ENCODE peak calls at places on chromosomes 16 and 17, in eight cellular contexts. Z is AG09309; V is sciatic nerve; Y is activated CD8-positive, alpha-beta T cell treated with anti-CD3 and anti-CD28 coated beads for 36 hours; C is fibroblast of the conjunctiva; S is neural crest cell; U is neural progenitor cell; W is prostate gland. F is an unnamed sample.

GRCh38 chr16:17470002-17470870 is 524 bp downstream of the XYLT1 start:
- DNase-seq in Z (no peak), V (peak; percentile 70), Y (peak; percentile 47), C (no peak), S (peak; percentile 19), U (peak; percentile 31), W (no peak), F (no peak)

GRCh38 chr16:81843243-81843582 is 64.1 kb downstream of the PLCG2 start:
- DNase-seq in Z (no peak), V (no peak), Y (no peak), C (peak; percentile 14), S (no peak), U (no peak), W (no peak), F (no peak)

GRCh38 chr16:923184-923583 is 47.6 kb downstream of the LMF1 start:
- DNase-seq in Z (no peak), V (no peak), Y (no peak), C (no peak), S (no peak), U (no peak), W (no peak), F (no peak)

GRCh38 chr17:63023049-63023448 is 57.0 kb downstream of the TANC2 start:
- DNase-seq in Z (no peak), V (no peak), Y (no peak), C (no peak), S (no peak), U (no peak), W (no peak), F (no peak)

GRCh38 chr16:81424761-81425160 is 19.8 kb upstream of the CMIP start:
- DNase-seq in Z (no peak), V (no peak), Y (peak; percentile 62), C (no peak), S (no peak), U (no peak), W (no peak), F (no peak)

GRCh38 chr17:40056379-40057005 is 2.3 kb upstream of the MED24 start:
- DNase-seq in Z (no peak), V (no peak), Y (no peak), C (no peak), S (no peak), U (no peak), W (no peak), F (no peak)

GRCh38 chr17:44269118-44269794 is 1.3 kb upstream of the SLC4A1 start:
- DNase-seq in Z (no peak), V (no peak), Y (no peak), C (no peak), S (no peak), U (no peak), W (no peak), F (no peak)

GRCh38 chr17:50621562-50621961 is 13.1 kb upstream of the ABCC3 start:
- DNase-seq in Z (no peak), V (no peak), Y (no peak), C (no peak), S (no peak), U (no peak), W (no peak), F (no peak)

GRCh38 chr16:79598341-79599181 is 2.0 kb downstream of the MAF start:
- DNase-seq in Z (no peak), V (peak; percentile 75), Y (peak; percentile 56), C (no peak), S (peak; percentile 48), U (peak; percentile 87), W (peak; percentile 38), F (peak; percentile 86)

GRCh38 chr17:18206962-18207361 is 18.5 kb upstream of the LLGL1 start:
- DNase-seq in Z (no peak), V (no peak), Y (no peak), C (no peak), S (no peak), U (no peak), W (no peak), F (no peak)

GRCh38 chr17:40038882-40039513 is 15.2 kb downstream of the MED24 start:
- DNase-seq in Z (peak; percentile 50), V (no peak), Y (no peak), C (peak; percentile 83), S (peak; percentile 29), U (peak; percentile 67), W (peak; percentile 81), F (peak; percentile 52)

GRCh38 chr17:76735006-76735405 is 2.1 kb downstream of the SRSF2 start:
- DNase-seq in Z (no peak), V (no peak), Y (no peak), C (no peak), S (no peak), U (peak; percentile 16), W (no peak), F (no peak)

GRCh38 chr16:13957197-13958078 is 37.5 kb downstream of the ERCC4 start:
- DNase-seq in Z (peak; percentile 73), V (peak; percentile 75), Y (peak; percentile 38), C (peak; percentile 91), S (no peak), U (peak; percentile 28), W (peak; percentile 73), F (peak; percentile 89)

GRCh38 chr16:1990336-1991134 is 765 bp downstream of the SYNGR3 start:
- DNase-seq in Z (no peak), V (no peak), Y (peak; percentile 69), C (no peak), S (no peak), U (peak; percentile 86), W (no peak), F (peak; percentile 69)

GRCh38 chr17:68184816-68185436 is 62.9 kb upstream of the AMZ2 start:
- DNase-seq in Z (no peak), V (no peak), Y (peak; percentile 79), C (no peak), S (no peak), U (no peak), W (no peak), F (no peak)

F was measured in ELF-1.